ENCODE peak calls at places on chromosome 22, in eight cellular contexts. Q, H, R, V, J, L, F and P are unnamed samples.

GRCh38 chr22:44542561-44543222 is 44.7 kb upstream of the RTL6 start:
- DNase-seq in L (no peak), H (no peak), R (no peak), V (no peak), J (no peak), F (no peak), Q (no peak), P (no peak)

GRCh38 chr22:36215976-36216375 is 14.4 kb upstream of the APOL4 start:
- DNase-seq in L (no peak), J (no peak), Q (no peak), H (no peak), R (no peak), V (no peak), F (no peak), P (no peak)

GRCh38 chr22:39252461-39253391 is 7.9 kb upstream of the PDGFB start:
- DNase-seq in F (peak; percentile 27), R (no peak), V (no peak), L (no peak), H (no peak), J (no peak), Q (no peak), P (no peak)

GRCh38 chr22:48783821-48784266 is 1043.8 kb downstream of the BRD1 start:
- DNase-seq in L (no peak), J (no peak), H (no peak), F (no peak), V (no peak), Q (no peak), R (no peak), P (no peak)

GRCh38 chr22:36048911-36049677 is 20.5 kb upstream of the RBFOX2 start:
- DNase-seq in L (no peak), F (peak; percentile 25), V (no peak), R (no peak), Q (no peak), H (no peak), J (no peak), P (no peak)

GRCh38 chr22:43428005-43428485 is 16.2 kb downstream of the MPPED1 start:
- DNase-seq in F (no peak), V (no peak), H (no peak), J (no peak), L (no peak), R (no peak), Q (no peak), P (no peak)

GRCh38 chr22:44050766-44051747 is 27.0 kb downstream of the PARVB start:
- DNase-seq in F (no peak), V (no peak), L (no peak), Q (no peak), H (no peak), R (no peak), J (no peak), P (no peak)

GRCh38 chr22:48741540-48741939 is 1086.1 kb downstream of the BRD1 start:
- DNase-seq in Q (no peak), F (no peak), J (no peak), L (no peak), H (no peak), R (no peak), V (no peak), P (no peak)

GRCh38 chr22:47808236-47808845 is 1045.9 kb downstream of the TBC1D22A start:
- DNase-seq in R (no peak), F (no peak), L (no peak), H (no peak), V (no peak), Q (no peak), J (no peak), P (no peak)

GRCh38 chr22:25420925-25421904 is 143.3 kb upstream of the GRK3 start:
- DNase-seq in F (peak; percentile 14), Q (no peak), V (no peak), J (no peak), L (no peak), R (peak; percentile 39), H (no peak), P (peak; percentile 28)

GRCh38 chr22:27885977-27886842 is 32.8 kb downstream of the PITPNB start:
- DNase-seq in J (peak; percentile 62), V (peak; percentile 38), H (no peak), Q (peak; percentile 16), L (peak; percentile 59), R (peak; percentile 52), F (peak; percentile 92), P (no peak)

GRCh38 chr22:46513908-46514550 is 23.4 kb downstream of the CELSR1 start:
- DNase-seq in F (no peak), V (no peak), Q (no peak), H (no peak), J (no peak), R (no peak), L (no peak), P (no peak)

GRCh38 chr22:30744224-30744623 is 49.5 kb downstream of the OSBP2 start:
- DNase-seq in V (no peak), L (no peak), Q (no peak), R (peak; percentile 54), J (no peak), H (no peak), F (no peak), P (no peak)

GRCh38 chr22:30705710-30706651 is 11.3 kb downstream of the OSBP2 start:
- DNase-seq in V (peak; percentile 95), R (peak; percentile 22), Q (no peak), F (peak; percentile 94), J (peak; percentile 5), L (peak; percentile 73), H (no peak), P (no peak)

GRCh38 chr22:50371101-50371648 is 28.0 kb downstream of the PPP6R2 start:
- DNase-seq in V (no peak), R (no peak), J (no peak), H (no peak), L (no peak), Q (no peak), F (no peak), P (no peak)

GRCh38 chr22:19869497-19870152 is 15.0 kb upstream of the GNB1L start:
- DNase-seq in H (no peak), J (no peak), Q (no peak), F (no peak), L (no peak), R (no peak), V (no peak), P (no peak)

GRCh38 chr22:42913874-42914510 is 56.9 kb upstream of the ARFGAP3 start:
- DNase-seq in R (no peak), Q (no peak), L (no peak), F (no peak), H (no peak), V (no peak), J (no peak), P (no peak)

GRCh38 chr22:44337658-44338004 is 24.9 kb upstream of the SHISAL1 start:
- DNase-seq in F (peak; percentile 74), R (no peak), H (no peak), J (no peak), V (no peak), L (no peak), Q (no peak), P (peak; percentile 69)

GRCh38 chr22:46187862-46188261 is 37.5 kb downstream of the PPARA start:
- DNase-seq in V (no peak), Q (no peak), L (no peak), J (no peak), H (no peak), R (no peak), F (no peak), P (no peak)

GRCh38 chr22:44181033-44181911 is 547 bp downstream of the PARVG start:
- DNase-seq in R (peak; percentile 83), J (no peak), L (no peak), F (no peak), V (no peak), Q (peak; percentile 44), H (no peak), P (no peak)

GRCh38 chr22:43831561-43832392 is 19.7 kb upstream of the EFCAB6 start:
- DNase-seq in Q (no peak), J (no peak), R (no peak), L (no peak), H (no peak), F (no peak), V (no peak), P (no peak)

GRCh38 chr22:38443675-38444521 is 11.1 kb downstream of the KCNJ4 start:
- DNase-seq in L (no peak), R (no peak), F (no peak), H (no peak), J (no peak), V (no peak), Q (no peak), P (no peak)

GRCh38 chr22:26239561-26239960 is 70.3 kb downstream of the SEZ6L start:
- DNase-seq in V (no peak), L (no peak), R (peak; percentile 27), J (no peak), F (no peak), H (no peak), Q (no peak), P (no peak)

GRCh38 chr22:30298005-30298701 is 8.8 kb upstream of the CASTOR1 start:
- DNase-seq in V (no peak), Q (no peak), R (no peak), J (no peak), H (no peak), L (no peak), F (no peak), P (no peak)

GRCh38 chr22:45083659-45084305 is 74.0 kb upstream of the PHF21B start:
- DNase-seq in R (no peak), H (no peak), L (no peak), Q (no peak), J (no peak), V (peak; percentile 48), F (peak; percentile 79), P (no peak)

GRCh38 chr22:30423959-30424380 is 1.6 kb upstream of the MTFP1 start:
- DNase-seq in H (peak; percentile 99), L (peak; percentile 98), F (peak; percentile 100), R (peak; percentile 100), Q (peak; percentile 98), J (peak; percentile 100), V (peak; percentile 99), P (peak; percentile 99)